ENCODE peak calls at places on chromosomes 16 and 17, in five cellular contexts. I is heart left ventricle, C is left ventricle myocardium inferior, F is keratinocyte, K is lung. E is an unnamed sample.

GRCh38 chr16:29852654-29853053 is 10.4 kb downstream of the CDIPT start:
- DNase-seq in I (peak; percentile 47), C (no peak), F (no peak), K (no peak), E (no peak)

GRCh38 chr16:28149016-28149888 is 62.5 kb downstream of the XPO6 start:
- DNase-seq in I (no peak), C (no peak), F (no peak), K (no peak), E (no peak)

GRCh38 chr17:64441772-64442549 is 7.0 kb upstream of the MILR1 start:
- DNase-seq in I (peak; percentile 48), C (peak; percentile 22), F (no peak), K (no peak), E (no peak)

GRCh38 chr16:53911506-53911905 is 207.6 kb downstream of the FTO start:
- DNase-seq in I (no peak), C (no peak), F (no peak), K (no peak), E (no peak)

GRCh38 chr17:65850486-65850885 is 289.0 kb upstream of the AXIN2 start:
- DNase-seq in I (no peak), C (no peak), F (peak; percentile 7), K (no peak), E (no peak)

GRCh38 chr17:64622931-64623654 is 39.0 kb downstream of the SMURF2 start:
- DNase-seq in I (no peak), C (no peak), F (peak; percentile 64), K (no peak), E (no peak)

GRCh38 chr16:30142672-30143346 is 19.8 kb upstream of the MAPK3 start:
- DNase-seq in I (no peak), C (no peak), F (no peak), K (no peak), E (no peak)

GRCh38 chr16:4411684-4412083 is 4.7 kb downstream of the CORO7 start:
- DNase-seq in I (peak; percentile 88), C (peak; percentile 83), F (no peak), K (no peak), E (no peak)

GRCh38 chr17:28347261-28347891 is 10.0 kb downstream of the POLDIP2 start:
- DNase-seq in I (no peak), C (no peak), F (peak; percentile 73), K (no peak), E (no peak)

GRCh38 chr16:69270395-69270794 is 40.8 kb upstream of the VPS4A start:
- DNase-seq in I (no peak), C (no peak), F (no peak), K (no peak), E (no peak)

GRCh38 chr17:68399638-68400403 is 57.5 kb downstream of the WIPI1 start:
- DNase-seq in I (no peak), C (no peak), F (no peak), K (peak; percentile 9), E (no peak)

GRCh38 chr17:45016823-45017222 is 34.6 kb downstream of the DCAKD start:
- DNase-seq in I (no peak), C (no peak), F (no peak), K (no peak), E (no peak)

GRCh38 chr17:74117999-74118421 is 85.5 kb upstream of the RPL38 start:
- DNase-seq in I (no peak), C (no peak), F (no peak), K (no peak), E (peak; percentile 8)

GRCh38 chr16:70395345-70395901 is 43.5 kb downstream of the ST3GAL2 start:
- DNase-seq in I (peak; percentile 75), C (peak; percentile 63), F (no peak), K (peak; percentile 74), E (peak; percentile 90)

GRCh38 chr17:47358652-47359051 is 34.9 kb downstream of the EFCAB13 start:
- DNase-seq in I (no peak), C (no peak), F (no peak), K (no peak), E (no peak)
- TF ChIP-seq CTCF in I (no peak), C (no peak), F (no peak), K (no peak), E (no peak)

DNA sequence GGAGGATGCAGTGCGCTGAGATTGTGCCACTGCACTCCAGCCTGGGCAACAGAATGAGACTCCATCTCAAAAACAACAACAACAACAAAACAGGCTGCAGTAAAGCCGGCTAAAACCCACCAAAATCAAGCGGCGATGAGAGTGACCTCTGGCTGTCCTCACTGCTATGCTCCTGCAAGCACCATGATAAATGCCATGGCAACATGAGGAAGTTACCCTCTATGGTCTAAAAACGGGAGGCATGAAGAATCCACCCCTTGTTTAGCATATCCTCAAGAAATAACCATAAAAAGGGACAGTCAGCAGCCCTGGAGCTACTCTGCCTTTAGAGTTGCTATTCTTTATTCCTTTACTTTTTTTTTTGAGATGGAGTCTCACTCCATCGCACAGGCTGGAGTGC is 8.4 kb upstream of the LGALS3BP start:
- DNase-seq in I (peak; percentile 18), C (peak; percentile 4), F (no peak), K (no peak), E (no peak)
- H3K4me3 ChIP-seq in I (no peak overlapping the region), C (no peak overlapping the region), F (no peak overlapping the region), K (no peak overlapping the region), E (no peak overlapping the region)

DNA sequence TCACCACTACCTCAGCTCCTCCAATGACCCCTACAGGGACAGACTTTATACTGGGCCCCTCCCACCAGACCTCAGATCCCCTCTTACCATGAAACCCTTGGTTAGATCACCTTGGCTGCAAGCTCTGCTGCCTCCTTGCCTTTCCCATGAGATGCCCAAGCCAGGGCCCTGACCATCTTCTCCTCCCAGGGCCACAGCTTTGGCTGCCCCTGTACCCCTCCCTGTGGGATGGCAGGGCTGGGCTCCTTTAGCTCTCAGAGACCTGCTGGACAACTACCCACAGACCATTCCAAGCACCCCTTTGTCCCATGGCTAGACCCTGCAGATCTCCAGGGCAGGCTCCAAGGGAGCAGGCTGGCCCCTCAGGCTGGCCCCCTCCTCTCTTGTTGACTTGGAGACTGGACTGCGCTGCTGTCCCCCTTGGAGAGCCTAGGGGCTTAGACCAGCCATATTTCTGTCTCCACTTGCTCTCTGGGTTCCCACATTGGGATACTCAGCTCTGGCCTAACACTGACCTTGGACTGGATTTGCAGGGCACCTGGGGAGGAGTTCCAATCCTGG is 1692.7 kb downstream of the TP53TG3F start:
- DNase-seq in I (no peak), C (no peak), F (no peak), K (no peak), E (no peak)
- H3K9me3 ChIP-seq in I (peaks cover 17% of the 10 kb centered on the region), C (peaks cover 9% of the 10 kb centered on the region), F (no peaks in the 10 kb centered on the region), K (peaks cover 3% of the 10 kb centered on the region), E (no peaks in the 10 kb centered on the region)

GRCh38 chr17:70976447-70976846 is 807.1 kb downstream of the KCNJ2 start:
- DNase-seq in I (no peak), C (no peak), F (no peak), K (no peak), E (no peak)
- TF ChIP-seq CTCF in I (no peak), C (no peak), F (no peak), K (no peak), E (no peak)

DNA sequence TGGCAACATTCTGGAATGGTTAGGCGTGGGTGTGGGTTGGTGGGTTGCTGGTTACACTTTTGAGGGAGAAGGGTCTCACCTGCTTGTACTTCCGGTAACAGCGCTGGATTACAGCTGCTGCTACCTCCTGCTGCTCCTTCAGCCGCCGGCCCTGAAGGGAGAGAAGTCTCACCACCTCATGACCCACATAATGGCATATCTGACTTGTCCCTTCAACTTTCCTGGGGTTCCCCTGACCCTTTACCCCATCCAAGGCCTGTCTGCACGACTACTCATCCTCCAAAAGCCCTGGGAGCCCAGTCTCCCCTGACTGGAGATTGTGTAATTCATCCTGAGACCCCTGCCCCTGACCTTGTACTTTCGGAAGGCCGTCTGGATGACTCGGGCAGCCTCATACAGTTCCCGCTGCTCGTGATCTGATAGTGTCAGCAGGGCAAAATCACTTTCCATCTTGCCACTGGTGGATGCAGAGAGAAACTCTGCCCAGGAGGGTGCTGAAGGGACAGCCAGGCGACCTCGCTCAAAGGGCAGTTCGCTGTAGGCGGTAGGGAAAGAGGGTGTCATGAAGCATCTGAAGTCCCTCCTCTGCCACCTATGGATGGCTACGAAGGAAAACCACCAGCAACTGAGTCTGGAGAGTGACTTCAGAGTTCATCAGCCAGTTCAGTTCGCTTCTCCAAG is 2.1 kb upstream of the SPAG7 start:
- DNase-seq in I (no peak), C (no peak), F (no peak), K (no peak), E (peak; percentile 12)
- H3K4me3 ChIP-seq in I (no peak overlapping the region), C (peak overlapping the region; percentile 90), F (no peak overlapping the region), K (no peak overlapping the region), E (peak overlapping the region; percentile 62)

DNA sequence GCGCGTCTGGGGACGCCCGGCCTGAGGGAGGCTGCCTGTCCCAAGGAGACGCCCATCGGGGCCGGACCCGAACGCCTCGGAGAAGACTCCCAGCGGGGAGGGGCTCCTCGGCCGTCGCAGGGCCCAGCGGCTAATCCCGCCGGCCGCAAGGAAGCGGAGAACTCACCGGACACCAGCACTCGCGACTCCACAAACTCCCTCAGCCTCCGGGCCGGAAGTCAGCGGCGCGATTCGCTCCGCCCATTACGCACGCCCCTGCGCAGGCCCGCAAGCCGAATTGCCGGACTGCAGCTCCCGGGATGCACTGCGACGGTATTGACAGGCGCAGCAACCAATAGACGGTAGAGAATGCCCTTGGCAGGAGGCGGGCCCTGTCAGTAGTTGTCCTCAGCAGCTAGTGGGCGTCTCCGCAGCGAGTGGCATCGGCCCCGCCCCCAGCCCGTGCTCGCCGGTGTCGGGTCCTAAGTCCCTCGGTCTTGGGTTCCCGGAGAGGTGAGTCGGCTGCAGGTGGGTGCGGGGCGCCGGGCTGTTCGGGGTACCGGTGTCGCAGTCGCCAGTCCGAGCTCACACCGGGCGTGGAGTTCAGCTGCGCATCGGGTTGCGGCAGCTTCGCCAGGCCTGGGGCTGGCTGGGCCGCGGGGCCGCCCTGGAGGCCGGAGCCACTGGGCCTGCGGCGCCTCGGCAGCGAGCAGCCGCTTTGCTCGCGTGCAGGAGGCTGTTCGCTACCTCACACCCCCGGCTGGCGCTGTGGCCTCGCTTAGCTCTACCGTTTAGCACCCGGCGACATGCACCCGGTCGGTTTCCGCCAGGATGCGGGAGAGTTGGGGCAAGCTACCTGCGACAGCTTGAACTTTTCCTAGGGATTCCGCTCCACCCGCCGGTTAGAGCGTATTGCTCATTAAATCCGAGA is at the start of the genes ZNF174 and ZSCAN32:
- DNase-seq in I (peak; percentile 99), C (peak; percentile 98), F (peak; percentile 96), K (peak; percentile 99), E (peak; percentile 99)
- H3K9me3 ChIP-seq in I (peaks cover 45% of the 10 kb centered on the region), C (peaks cover 46% of the 10 kb centered on the region), F (peaks cover 4% of the 10 kb centered on the region), K (peaks cover 6% of the 10 kb centered on the region), E (peaks cover 1% of the 10 kb centered on the region)

DNA sequence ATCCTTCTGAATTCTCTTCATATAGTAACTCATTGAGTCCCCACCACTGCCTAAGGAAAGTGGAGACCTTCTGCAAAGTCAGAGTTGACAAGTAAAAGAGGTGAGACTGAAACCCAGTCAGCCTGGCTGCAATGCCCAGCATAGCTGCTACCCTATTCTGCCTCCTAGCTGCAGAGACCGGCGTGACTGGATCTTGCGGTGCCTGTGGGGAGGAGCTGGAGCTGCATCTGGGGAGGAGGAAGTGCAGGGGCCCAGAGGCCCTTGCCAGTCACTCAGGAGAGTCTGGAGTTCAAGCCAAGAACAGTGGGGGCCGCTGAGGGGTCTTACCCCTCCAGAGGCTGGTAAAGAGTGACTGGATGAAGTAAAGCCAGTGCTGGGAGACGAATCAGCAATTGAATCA is 35.0 kb upstream of the ZNF423 start:
- DNase-seq in I (no peak), C (no peak), F (no peak), K (no peak), E (no peak)
- TF ChIP-seq CTCF in I (peak; percentile 39), C (peak; percentile 41), F (no peak), K (no peak), E (no peak)

E was measured in Caco-2.